ENCODE peak calls at places on chromosomes 11 and 22, in five cellular contexts. B, K, S, G and W are unnamed samples.
A peak's percentile ranks its signal among the peaks of the same experiment; 100 is the strongest.

GRCh38 chr22:26213826-26214225 is 44.6 kb downstream of the SEZ6L start:
- DNase-seq in S (no peak), B (no peak), G (no peak), K (no peak), W (no peak)

GRCh38 chr22:26580240-26580962 is 9.5 kb downstream of the TPST2 start:
- DNase-seq in G (no peak), S (no peak), B (no peak), K (no peak), W (no peak)

GRCh38 chr11:111674941-111675340 is 72.7 kb downstream of the SIK2 start:
- DNase-seq in G (no peak), K (no peak), B (no peak), S (no peak), W (no peak)

GRCh38 chr11:131691558-131692041 is 321.2 kb downstream of the NTM start:
- DNase-seq in K (no peak), S (peak; percentile 48), B (no peak), G (no peak), W (no peak)

GRCh38 chr22:50443801-50444625 is 30.8 kb downstream of the SBF1 start:
- DNase-seq in K (no peak), S (no peak), B (no peak), G (no peak), W (no peak)

GRCh38 chr11:128828350-128828749 is 38.7 kb downstream of the KCNJ1 start:
- DNase-seq in G (no peak), S (no peak), B (no peak), K (no peak), W (no peak)

GRCh38 chr11:65574147-65574962 is 1.5 kb upstream of the EHBP1L1 start:
- DNase-seq in K (peak; percentile 69), G (peak; percentile 70), S (peak; percentile 90), B (peak; percentile 96), W (peak; percentile 90)

GRCh38 chr22:39448205-39449054 is 8.4 kb upstream of the MGAT3 start:
- DNase-seq in K (no peak), B (no peak), G (no peak), S (no peak), W (no peak)

GRCh38 chr11:117825538-117826359 is 1.2 kb upstream of the FXYD2 start:
- DNase-seq in K (no peak), G (no peak), B (peak; percentile 53), S (no peak), W (peak; percentile 3)

GRCh38 chr22:44765571-44766285 is 13.4 kb downstream of the ARHGAP8 start:
- DNase-seq in S (no peak), B (no peak), K (no peak), G (no peak), W (no peak)

GRCh38 chr11:73273246-73273890 is 1.2 kb downstream of the P2RY6 start:
- DNase-seq in S (no peak), G (no peak), K (peak; percentile 9), B (peak; percentile 56), W (no peak)

GRCh38 chr11:57276169-57276854 is 39.3 kb upstream of the APLNR start:
- DNase-seq in B (no peak), S (no peak), G (no peak), K (no peak), W (no peak)

GRCh38 chr11:27524155-27524554 is 17.6 kb upstream of the LIN7C start:
- DNase-seq in S (no peak), B (no peak), K (no peak), G (peak; percentile 41), W (no peak)

GRCh38 chr11:1623716-1624115 is 1.8 kb upstream of the KRTAP5-4 start:
- DNase-seq in S (no peak), B (no peak), K (no peak), G (no peak), W (no peak)

GRCh38 chr11:44943118-44943517 is 7.6 kb downstream of the TP53I11 start:
- DNase-seq in S (no peak), K (no peak), B (no peak), G (no peak), W (peak; percentile 54)

GRCh38 chr11:77322926-77323590 is 21.6 kb upstream of the GDPD4 start:
- DNase-seq in K (no peak), S (no peak), B (no peak), G (no peak), W (no peak)

GRCh38 chr11:15453211-15453715 is 338.5 kb downstream of the INSC start:
- DNase-seq in S (no peak), B (no peak), K (no peak), G (no peak), W (no peak)

GRCh38 chr11:79353706-79354105 is 87.1 kb downstream of the TENM4 start:
- DNase-seq in G (no peak), B (no peak), S (no peak), K (no peak), W (no peak)

GRCh38 chr22:25911243-25911972 is 169.4 kb downstream of the MYO18B start:
- DNase-seq in S (no peak), K (no peak), G (no peak), B (no peak), W (no peak)

GRCh38 chr11:16871368-16871767 is 132.9 kb downstream of the C11orf58 start:
- DNase-seq in K (no peak), G (no peak), B (no peak), S (no peak), W (no peak)

GRCh38 chr22:34878996-34879395 is 187.0 kb upstream of the ISX start:
- DNase-seq in S (no peak), K (no peak), G (no peak), B (no peak), W (no peak)

GRCh38 chr11:87405356-87405755 is 367.6 kb downstream of the TMEM135 start:
- DNase-seq in S (no peak), K (no peak), B (no peak), G (no peak), W (no peak)

GRCh38 chr11:72932132-72932570 is 117.9 kb downstream of the ATG16L2 start:
- DNase-seq in K (no peak), G (no peak), B (no peak), S (no peak), W (no peak)

GRCh38 chr11:20821046-20821445 is 151.7 kb downstream of the NELL1 start:
- DNase-seq in K (no peak), B (no peak), S (no peak), G (no peak), W (no peak)

GRCh38 chr22:49370841-49371301 is 456.8 kb downstream of the BRD1 start:
- DNase-seq in S (no peak), K (no peak), G (no peak), B (no peak), W (no peak)

DNA sequence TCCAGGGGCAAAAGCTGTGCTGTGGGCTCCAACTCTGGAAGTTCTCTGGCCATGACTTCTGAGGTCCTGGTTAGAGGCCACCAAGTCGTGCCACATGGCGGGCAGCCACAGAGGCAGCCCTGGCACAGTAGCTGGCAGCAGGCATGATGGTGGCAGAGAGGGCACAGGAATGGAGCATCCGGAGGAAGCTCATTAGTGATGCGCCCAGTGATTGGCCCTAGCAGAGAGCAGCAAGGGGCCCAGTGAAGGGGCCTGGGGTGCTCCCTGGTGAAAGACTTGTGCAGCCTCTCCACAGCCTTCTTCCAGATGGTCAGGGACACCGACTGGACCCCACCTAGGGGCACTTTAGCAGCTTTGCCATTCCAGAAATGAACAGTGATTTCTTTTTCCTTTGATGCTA is 7.0 kb downstream of the C11orf16 start:
- DNase-seq in B (no peak), K (no peak), S (no peak), G (no peak), W (no peak)
- TF ChIP-seq EP300 in B (no peak), K (no peak), S (no peak), G (no peak), W (no peak)

DNA sequence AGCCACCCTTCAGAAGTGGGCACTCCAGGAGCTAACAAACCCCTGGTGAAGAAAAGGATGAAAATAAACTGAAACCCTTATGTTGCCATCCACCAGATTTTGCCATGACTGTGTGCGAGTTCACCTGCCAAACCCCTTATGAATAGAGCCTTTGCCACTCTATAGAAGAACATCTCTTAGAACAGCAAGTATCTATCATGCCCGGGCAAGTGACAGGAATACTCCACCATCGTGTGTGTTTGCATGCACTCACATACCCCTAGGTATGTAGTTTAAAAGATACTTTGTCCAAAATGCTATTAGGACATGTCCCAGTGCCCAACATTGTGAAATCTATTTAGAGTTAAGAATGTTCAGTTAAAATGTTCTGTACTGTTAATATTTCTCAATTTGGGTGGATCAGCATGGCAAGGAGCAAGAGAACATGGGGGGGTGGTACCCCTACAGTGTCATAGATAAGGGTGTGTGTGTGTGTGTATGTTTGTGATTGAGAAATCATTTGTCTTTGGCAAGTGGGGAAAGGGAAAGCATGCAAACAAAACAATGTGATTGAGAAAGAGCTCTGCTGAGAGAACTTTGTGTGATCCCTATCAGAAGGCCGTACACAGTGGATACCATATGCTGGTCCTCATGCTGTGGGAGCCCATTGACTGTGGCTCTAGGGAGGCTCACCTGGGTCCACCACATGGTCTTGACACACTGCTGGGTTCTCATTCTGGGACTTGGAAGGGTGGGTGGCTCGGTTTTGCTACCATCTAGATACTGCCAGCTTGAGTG is 94.9 kb downstream of the ZBTB16 start:
- DNase-seq in B (peak; percentile 89), K (peak; percentile 59), S (no peak), G (peak; percentile 30), W (no peak)
- TF ChIP-seq EP300 in B (peak; percentile 87), K (peak; percentile 100), S (peak; percentile 100), G (no peak), W (peak; percentile 96)

DNA sequence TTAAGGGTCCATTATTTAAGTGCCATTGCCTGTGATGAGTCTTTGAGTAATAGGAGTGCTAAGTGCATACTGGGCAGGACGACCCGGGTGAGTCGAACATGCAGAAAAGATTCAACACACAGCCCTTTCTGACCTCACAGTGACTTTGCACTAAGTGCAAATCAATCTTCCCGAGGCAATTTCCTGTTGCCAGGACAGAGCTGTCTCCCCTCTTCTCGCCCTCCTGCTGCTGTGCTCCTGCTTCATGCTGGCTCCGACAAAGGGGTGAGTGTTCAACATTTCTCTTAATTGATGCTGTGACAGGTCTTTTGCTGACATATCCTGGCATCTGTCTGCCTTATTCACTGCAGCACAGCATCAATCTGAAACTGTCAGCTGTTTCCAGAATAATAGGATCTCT is 42.0 kb downstream of the MCHR1 start:
- DNase-seq in B (no peak), S (no peak), G (peak; percentile 40), K (no peak), W (no peak)
- TF ChIP-seq EP300 in B (no peak), S (no peak), G (no peak), K (no peak), W (no peak)

GRCh38 chr22:36330655-36331305 is 57.0 kb downstream of the MYH9 start:
- DNase-seq in B (no peak), S (no peak), G (no peak), K (no peak), W (no peak)

GRCh38 chr22:36327922-36328551 is 59.7 kb downstream of the MYH9 start:
- DNase-seq in G (no peak), B (peak; percentile 90), S (no peak), K (no peak), W (no peak)

GRCh38 chr22:36328635-36329216 is 59.0 kb downstream of the MYH9 start:
- DNase-seq in K (no peak), G (no peak), S (peak; percentile 75), B (peak; percentile 94), W (peak; percentile 56)

GRCh38 chr22:36330127-36330526 is 57.6 kb downstream of the MYH9 start:
- DNase-seq in B (no peak), G (no peak), K (no peak), S (no peak), W (no peak)

GRCh38 chr22:36329217-36330078 is 58.3 kb downstream of the MYH9 start:
- DNase-seq in S (peak; percentile 73), B (no peak), G (peak; percentile 89), K (no peak), W (peak; percentile 60)
- TF ChIP-seq EP300 in S (peak; percentile 37), B (peak; percentile 94), G (no peak), K (no peak), W (peak; percentile 54)